ENCODE peak calls at places on chromosomes 2 and 18, in nine cellular contexts. H is effector memory CD8-positive, alpha-beta T cell; I is prostate gland; Y is GM12865; J is coronary artery; R is skeletal muscle cell; M is epithelial cell of esophagus; N is OCI-LY7; T is T-helper 1 cell. V is an unnamed sample.

GRCh38 chr2:108908717-108909077 is 80.3 kb downstream of the EDAR start:
- DNase-seq in H (no peak), I (no peak), Y (no peak), J (no peak), R (no peak), M (no peak), N (no peak), T (no peak), V (no peak)

GRCh38 chr2:103009861-103010260 is 248.0 kb downstream of the TMEM182 start:
- DNase-seq in H (no peak), I (no peak), Y (no peak), J (no peak), R (no peak), M (peak; percentile 39), N (no peak), T (no peak), V (no peak)

GRCh38 chr2:104876606-104877005 is 22.7 kb downstream of the POU3F3 start:
- DNase-seq in H (no peak), I (no peak), Y (no peak), J (no peak), R (no peak), M (no peak), N (no peak), T (no peak), V (no peak)

GRCh38 chr2:26770986-26771586 is 7.0 kb downstream of the SLC35F6 start:
- DNase-seq in H (no peak), I (peak; percentile 73), Y (peak; percentile 52), J (no peak), R (peak; percentile 63), M (peak; percentile 89), N (peak; percentile 44), T (no peak), V (no peak)

GRCh38 chr18:2656237-2657042 is 914 bp downstream of the SMCHD1 start:
- DNase-seq in H (peak; percentile 45), I (peak; percentile 48), Y (peak; percentile 57), J (peak; percentile 87), R (no peak), M (peak; percentile 43), N (peak; percentile 55), T (peak; percentile 27), V (peak; percentile 58)

GRCh38 chr2:159073256-159073655 is 104.8 kb downstream of the TANC1 start:
- DNase-seq in H (no peak), I (no peak), Y (no peak), J (no peak), R (no peak), M (peak; percentile 61), N (no peak), T (no peak), V (no peak)

GRCh38 chr2:207432471-207432870 is 97.3 kb upstream of the CREB1 start:
- DNase-seq in H (no peak), I (no peak), Y (no peak), J (no peak), R (peak; percentile 73), M (no peak), N (no peak), T (no peak), V (no peak)

GRCh38 chr18:79726721-79727120 is 47.1 kb downstream of the CTDP1 start:
- DNase-seq in H (no peak), I (no peak), Y (no peak), J (no peak), R (no peak), M (no peak), N (no peak), T (no peak), V (no peak)

GRCh38 chr2:230408244-230408842 is 7.7 kb upstream of the SP100 start:
- DNase-seq in H (no peak), I (no peak), Y (no peak), J (no peak), R (peak; percentile 64), M (peak; percentile 75), N (no peak), T (no peak), V (no peak)

GRCh38 chr2:148553332-148553887 is 91.1 kb upstream of the EPC2 start:
- DNase-seq in H (no peak), I (no peak), Y (peak; percentile 29), J (no peak), R (no peak), M (no peak), N (no peak), T (no peak), V (no peak)

GRCh38 chr18:42654561-42654960 is 460.9 kb downstream of the RIT2 start:
- DNase-seq in H (no peak), I (no peak), Y (no peak), J (no peak), R (no peak), M (no peak), N (no peak), T (no peak), V (no peak)

GRCh38 chr2:7109558-7109935 is 192.3 kb downstream of the RNF144A start:
- DNase-seq in H (no peak), I (no peak), Y (no peak), J (no peak), R (no peak), M (no peak), N (no peak), T (no peak), V (no peak)

GRCh38 chr18:72235422-72235821 is 308.7 kb downstream of the CBLN2 start:
- DNase-seq in H (no peak), I (no peak), Y (no peak), J (no peak), R (no peak), M (peak; percentile 63), N (no peak), T (no peak), V (no peak)

GRCh38 chr2:52402128-52402527 is 1365.5 kb upstream of the CHAC2 start:
- DNase-seq in H (no peak), I (no peak), Y (no peak), J (no peak), R (no peak), M (no peak), N (no peak), T (no peak), V (no peak)

GRCh38 chr18:58618822-58619553 is 9.9 kb downstream of the ALPK2 start:
- DNase-seq in H (no peak), I (no peak), Y (no peak), J (no peak), R (no peak), M (no peak), N (no peak), T (no peak), V (no peak)

GRCh38 chr2:62972601-62973000 is 78.0 kb upstream of the OTX1 start:
- DNase-seq in H (no peak), I (no peak), Y (no peak), J (no peak), R (no peak), M (no peak), N (no peak), T (no peak), V (no peak)

GRCh38 chr18:29874519-29875098 is 1167.9 kb downstream of the DSC3 start:
- DNase-seq in H (no peak), I (no peak), Y (peak; percentile 37), J (no peak), R (no peak), M (peak; percentile 67), N (peak; percentile 5), T (no peak), V (no peak)

GRCh38 chr2:8424997-8425900 is 256.6 kb upstream of the ID2 start:
- DNase-seq in H (peak; percentile 23), I (no peak), Y (peak; percentile 50), J (no peak), R (no peak), M (no peak), N (no peak), T (no peak), V (no peak)

GRCh38 chr2:31248139-31248538 is 14.2 kb downstream of the EHD3 start:
- DNase-seq in H (no peak), I (no peak), Y (no peak), J (peak; percentile 41), R (no peak), M (no peak), N (no peak), T (no peak), V (no peak)

GRCh38 chr18:79121746-79122474 is 52.7 kb downstream of the ATP9B start:
- DNase-seq in H (no peak), I (no peak), Y (no peak), J (no peak), R (no peak), M (no peak), N (no peak), T (no peak), V (no peak)

GRCh38 chr18:64202229-64202835 is 53.4 kb upstream of the LINC00305 start:
- DNase-seq in H (no peak), I (no peak), Y (peak; percentile 69), J (no peak), R (peak; percentile 28), M (no peak), N (no peak), T (no peak), V (no peak)

GRCh38 chr18:1393929-1394328 is 489.3 kb downstream of the ADCYAP1 start:
- DNase-seq in H (no peak), I (no peak), Y (no peak), J (no peak), R (no peak), M (no peak), N (no peak), T (no peak), V (no peak)

GRCh38 chr2:209351636-209352035 is 72.2 kb upstream of the MAP2 start:
- DNase-seq in H (no peak), I (no peak), Y (no peak), J (no peak), R (no peak), M (no peak), N (no peak), T (no peak), V (no peak)

GRCh38 chr2:60957643-60958042 is 59.9 kb upstream of the PEX13 start:
- DNase-seq in H (no peak), I (no peak), Y (no peak), J (no peak), R (no peak), M (peak; percentile 90), N (no peak), T (no peak), V (no peak)

GRCh38 chr2:134281815-134282419 is 28.0 kb downstream of the MGAT5 start:
- DNase-seq in H (no peak), I (no peak), Y (peak; percentile 41), J (no peak), R (no peak), M (no peak), N (no peak), T (no peak), V (no peak)

GRCh38 chr2:237456200-237456731 is 30.8 kb upstream of the MLPH start:
- DNase-seq in H (no peak), I (no peak), Y (no peak), J (peak; percentile 88), R (peak; percentile 59), M (no peak), N (no peak), T (no peak), V (no peak)

GRCh38 chr2:3472966-3473365 is 46.4 kb downstream of the ADI1 start:
- DNase-seq in H (no peak), I (no peak), Y (no peak), J (no peak), R (no peak), M (no peak), N (no peak), T (no peak), V (no peak)

GRCh38 chr2:28736034-28736433 is 15.6 kb upstream of the PPP1CB start:
- DNase-seq in H (no peak), I (peak; percentile 95), Y (no peak), J (peak; percentile 93), R (no peak), M (no peak), N (no peak), T (no peak), V (no peak)

GRCh38 chr18:27803957-27804356 is 373.0 kb downstream of the CDH2 start:
- DNase-seq in H (no peak), I (no peak), Y (no peak), J (no peak), R (no peak), M (peak; percentile 36), N (no peak), T (no peak), V (no peak)

GRCh38 chr2:85330839-85331636 is 3.2 kb upstream of the TGOLN2 start:
- DNase-seq in H (no peak), I (no peak), Y (peak; percentile 63), J (no peak), R (no peak), M (no peak), N (no peak), T (no peak), V (no peak)

GRCh38 chr2:177296047-177296446 is 31.5 kb upstream of the NFE2L2 start:
- DNase-seq in H (no peak), I (no peak), Y (peak; percentile 57), J (no peak), R (no peak), M (peak; percentile 50), N (peak; percentile 47), T (no peak), V (no peak)

V was measured in CD8-positive, alpha-beta memory T cell.